ENCODE peak calls at places on chromosomes 2 and 18, in ten cellular contexts. One of them, this sample, is unnamed.

GRCh38 chr2:7930800-7931635 is 750.8 kb upstream of the ID2 start:
- DNase-seq in stimulated activated CD4-positive, alpha-beta T cell treated with anti-CD3 and anti-CD28 coated beads, Interleukin-2, amount 100 ng/mL, for 24 hours: peak; percentile 30
- DNase-seq in activated naive CD4-positive, alpha-beta T cell treated with anti-CD3 and anti-CD28 coated beads, Interleukin-2, amount 50 U/mL, for 16 hours: no peak
- DNase-seq in EH: peak; percentile 22
- DNase-seq in H54: no peak
- DNase-seq in NCI-H748 treated with DMSO at 0.1 percent for 48 hours: no peak
- DNase-seq in cerebellar cortex: peak; percentile 74
- DNase-seq in fibroblast of the conjunctiva: no peak
- DNase-seq in GM12878: no peak
- DNase-seq in aorta: no peak
- DNase-seq in this sample: no peak

GRCh38 chr2:232038251-232038897 is 76.9 kb downstream of the DIS3L2 start:
- DNase-seq in aorta: no peak
- DNase-seq in activated naive CD4-positive, alpha-beta T cell treated with anti-CD3 and anti-CD28 coated beads, Interleukin-2, amount 50 U/mL, for 16 hours: no peak
- DNase-seq in EH: no peak
- DNase-seq in GM12878: no peak
- DNase-seq in NCI-H748 treated with DMSO at 0.1 percent for 48 hours: no peak
- DNase-seq in cerebellar cortex: no peak
- DNase-seq in stimulated activated CD4-positive, alpha-beta T cell treated with anti-CD3 and anti-CD28 coated beads, Interleukin-2, amount 100 ng/mL, for 24 hours: no peak
- DNase-seq in fibroblast of the conjunctiva: no peak
- DNase-seq in H54: no peak
- DNase-seq in this sample: no peak

GRCh38 chr18:49768051-49768391 is 45.3 kb downstream of the ACAA2 start:
- DNase-seq in activated naive CD4-positive, alpha-beta T cell treated with anti-CD3 and anti-CD28 coated beads, Interleukin-2, amount 50 U/mL, for 16 hours: no peak
- DNase-seq in NCI-H748 treated with DMSO at 0.1 percent for 48 hours: peak; percentile 4
- DNase-seq in cerebellar cortex: peak; percentile 65
- DNase-seq in H54: peak; percentile 22
- DNase-seq in aorta: no peak
- DNase-seq in EH: peak; percentile 61
- DNase-seq in GM12878: no peak
- DNase-seq in stimulated activated CD4-positive, alpha-beta T cell treated with anti-CD3 and anti-CD28 coated beads, Interleukin-2, amount 100 ng/mL, for 24 hours: peak; percentile 12
- DNase-seq in fibroblast of the conjunctiva: peak; percentile 36
- DNase-seq in this sample: no peak

GRCh38 chr2:241771286-241772062 is 5.1 kb upstream of the GAL3ST2 start:
- DNase-seq in EH: peak; percentile 11
- DNase-seq in H54: no peak
- DNase-seq in aorta: no peak
- DNase-seq in cerebellar cortex: no peak
- DNase-seq in fibroblast of the conjunctiva: peak; percentile 31
- DNase-seq in GM12878: no peak
- DNase-seq in stimulated activated CD4-positive, alpha-beta T cell treated with anti-CD3 and anti-CD28 coated beads, Interleukin-2, amount 100 ng/mL, for 24 hours: no peak
- DNase-seq in NCI-H748 treated with DMSO at 0.1 percent for 48 hours: no peak
- DNase-seq in activated naive CD4-positive, alpha-beta T cell treated with anti-CD3 and anti-CD28 coated beads, Interleukin-2, amount 50 U/mL, for 16 hours: no peak
- DNase-seq in this sample: no peak

GRCh38 chr2:69948963-69949645 is 12.3 kb downstream of the ASPRV1 start:
- DNase-seq in EH: no peak
- DNase-seq in H54: no peak
- DNase-seq in NCI-H748 treated with DMSO at 0.1 percent for 48 hours: no peak
- DNase-seq in GM12878: no peak
- DNase-seq in cerebellar cortex: no peak
- DNase-seq in activated naive CD4-positive, alpha-beta T cell treated with anti-CD3 and anti-CD28 coated beads, Interleukin-2, amount 50 U/mL, for 16 hours: no peak
- DNase-seq in fibroblast of the conjunctiva: no peak
- DNase-seq in stimulated activated CD4-positive, alpha-beta T cell treated with anti-CD3 and anti-CD28 coated beads, Interleukin-2, amount 100 ng/mL, for 24 hours: no peak
- DNase-seq in aorta: no peak
- DNase-seq in this sample: no peak

GRCh38 chr2:162840598-162841246 is 2.2 kb upstream of the KCNH7 start:
- DNase-seq in aorta: peak; percentile 43
- DNase-seq in fibroblast of the conjunctiva: peak; percentile 23
- DNase-seq in EH: peak; percentile 43
- DNase-seq in GM12878: peak; percentile 4
- DNase-seq in NCI-H748 treated with DMSO at 0.1 percent for 48 hours: no peak
- DNase-seq in stimulated activated CD4-positive, alpha-beta T cell treated with anti-CD3 and anti-CD28 coated beads, Interleukin-2, amount 100 ng/mL, for 24 hours: peak; percentile 2
- DNase-seq in cerebellar cortex: peak; percentile 39
- DNase-seq in H54: no peak
- DNase-seq in activated naive CD4-positive, alpha-beta T cell treated with anti-CD3 and anti-CD28 coated beads, Interleukin-2, amount 50 U/mL, for 16 hours: no peak
- DNase-seq in this sample: peak; percentile 40

GRCh38 chr2:236728916-236729670 is 159.5 kb downstream of the ACKR3 start:
- DNase-seq in EH: no peak
- DNase-seq in NCI-H748 treated with DMSO at 0.1 percent for 48 hours: no peak
- DNase-seq in aorta: no peak
- DNase-seq in H54: no peak
- DNase-seq in stimulated activated CD4-positive, alpha-beta T cell treated with anti-CD3 and anti-CD28 coated beads, Interleukin-2, amount 100 ng/mL, for 24 hours: no peak
- DNase-seq in fibroblast of the conjunctiva: no peak
- DNase-seq in cerebellar cortex: peak; percentile 51
- DNase-seq in activated naive CD4-positive, alpha-beta T cell treated with anti-CD3 and anti-CD28 coated beads, Interleukin-2, amount 50 U/mL, for 16 hours: no peak
- DNase-seq in GM12878: no peak
- DNase-seq in this sample: no peak

GRCh38 chr2:206083602-206084467 is 2.1 kb downstream of the INO80D start:
- DNase-seq in GM12878: peak; percentile 27
- DNase-seq in NCI-H748 treated with DMSO at 0.1 percent for 48 hours: peak; percentile 53
- DNase-seq in stimulated activated CD4-positive, alpha-beta T cell treated with anti-CD3 and anti-CD28 coated beads, Interleukin-2, amount 100 ng/mL, for 24 hours: peak; percentile 17
- DNase-seq in aorta: no peak
- DNase-seq in H54: no peak
- DNase-seq in fibroblast of the conjunctiva: no peak
- DNase-seq in activated naive CD4-positive, alpha-beta T cell treated with anti-CD3 and anti-CD28 coated beads, Interleukin-2, amount 50 U/mL, for 16 hours: peak; percentile 13
- DNase-seq in cerebellar cortex: peak; percentile 39
- DNase-seq in EH: peak; percentile 3
- DNase-seq in this sample: peak; percentile 39

GRCh38 chr18:28161608-28162599 is 15.0 kb downstream of the CDH2 start:
- DNase-seq in fibroblast of the conjunctiva: no peak
- DNase-seq in H54: peak; percentile 15
- DNase-seq in aorta: no peak
- DNase-seq in EH: peak; percentile 70
- DNase-seq in GM12878: no peak
- DNase-seq in cerebellar cortex: no peak
- DNase-seq in stimulated activated CD4-positive, alpha-beta T cell treated with anti-CD3 and anti-CD28 coated beads, Interleukin-2, amount 100 ng/mL, for 24 hours: no peak
- DNase-seq in activated naive CD4-positive, alpha-beta T cell treated with anti-CD3 and anti-CD28 coated beads, Interleukin-2, amount 50 U/mL, for 16 hours: no peak
- DNase-seq in NCI-H748 treated with DMSO at 0.1 percent for 48 hours: no peak
- DNase-seq in this sample: no peak

GRCh38 chr2:108632748-108633147 is 86.5 kb upstream of the RANBP2 start:
- DNase-seq in aorta: no peak
- DNase-seq in cerebellar cortex: no peak
- DNase-seq in NCI-H748 treated with DMSO at 0.1 percent for 48 hours: peak; percentile 85
- DNase-seq in activated naive CD4-positive, alpha-beta T cell treated with anti-CD3 and anti-CD28 coated beads, Interleukin-2, amount 50 U/mL, for 16 hours: no peak
- DNase-seq in H54: no peak
- DNase-seq in stimulated activated CD4-positive, alpha-beta T cell treated with anti-CD3 and anti-CD28 coated beads, Interleukin-2, amount 100 ng/mL, for 24 hours: no peak
- DNase-seq in fibroblast of the conjunctiva: no peak
- DNase-seq in EH: no peak
- DNase-seq in GM12878: no peak
- DNase-seq in this sample: no peak

GRCh38 chr2:108786354-108787208 is at the start of gene CCDC138:
- DNase-seq in stimulated activated CD4-positive, alpha-beta T cell treated with anti-CD3 and anti-CD28 coated beads, Interleukin-2, amount 100 ng/mL, for 24 hours: peak; percentile 95
- DNase-seq in EH: peak; percentile 88
- DNase-seq in H54: peak; percentile 88
- DNase-seq in GM12878: peak; percentile 35
- DNase-seq in activated naive CD4-positive, alpha-beta T cell treated with anti-CD3 and anti-CD28 coated beads, Interleukin-2, amount 50 U/mL, for 16 hours: peak; percentile 94
- DNase-seq in NCI-H748 treated with DMSO at 0.1 percent for 48 hours: peak; percentile 68
- DNase-seq in aorta: peak; percentile 91
- DNase-seq in fibroblast of the conjunctiva: peak; percentile 65
- DNase-seq in cerebellar cortex: peak; percentile 85
- DNase-seq in this sample: peak; percentile 95

GRCh38 chr18:58288922-58289797 is 245.1 kb downstream of the NEDD4L start:
- DNase-seq in H54: no peak
- DNase-seq in EH: peak; percentile 80
- DNase-seq in activated naive CD4-positive, alpha-beta T cell treated with anti-CD3 and anti-CD28 coated beads, Interleukin-2, amount 50 U/mL, for 16 hours: no peak
- DNase-seq in fibroblast of the conjunctiva: no peak
- DNase-seq in GM12878: no peak
- DNase-seq in aorta: no peak
- DNase-seq in stimulated activated CD4-positive, alpha-beta T cell treated with anti-CD3 and anti-CD28 coated beads, Interleukin-2, amount 100 ng/mL, for 24 hours: no peak
- DNase-seq in NCI-H748 treated with DMSO at 0.1 percent for 48 hours: no peak
- DNase-seq in cerebellar cortex: no peak
- DNase-seq in this sample: no peak

GRCh38 chr2:3365219-3365618 is 12.4 kb downstream of the EIPR1 start:
- DNase-seq in GM12878: no peak
- DNase-seq in NCI-H748 treated with DMSO at 0.1 percent for 48 hours: no peak
- DNase-seq in fibroblast of the conjunctiva: no peak
- DNase-seq in EH: no peak
- DNase-seq in stimulated activated CD4-positive, alpha-beta T cell treated with anti-CD3 and anti-CD28 coated beads, Interleukin-2, amount 100 ng/mL, for 24 hours: no peak
- DNase-seq in cerebellar cortex: no peak
- DNase-seq in activated naive CD4-positive, alpha-beta T cell treated with anti-CD3 and anti-CD28 coated beads, Interleukin-2, amount 50 U/mL, for 16 hours: no peak
- DNase-seq in H54: no peak
- DNase-seq in aorta: no peak
- DNase-seq in this sample: no peak

GRCh38 chr18:56083097-56083865 is 495.3 kb upstream of the TCF4 start:
- DNase-seq in EH: no peak
- DNase-seq in NCI-H748 treated with DMSO at 0.1 percent for 48 hours: no peak
- DNase-seq in H54: no peak
- DNase-seq in activated naive CD4-positive, alpha-beta T cell treated with anti-CD3 and anti-CD28 coated beads, Interleukin-2, amount 50 U/mL, for 16 hours: no peak
- DNase-seq in GM12878: no peak
- DNase-seq in aorta: peak; percentile 44
- DNase-seq in fibroblast of the conjunctiva: peak; percentile 32
- DNase-seq in stimulated activated CD4-positive, alpha-beta T cell treated with anti-CD3 and anti-CD28 coated beads, Interleukin-2, amount 100 ng/mL, for 24 hours: no peak
- DNase-seq in cerebellar cortex: peak; percentile 21
- DNase-seq in this sample: peak; percentile 4

GRCh38 chr2:11631462-11631861 is 38.5 kb downstream of the NTSR2 start:
- DNase-seq in cerebellar cortex: no peak
- DNase-seq in GM12878: no peak
- DNase-seq in activated naive CD4-positive, alpha-beta T cell treated with anti-CD3 and anti-CD28 coated beads, Interleukin-2, amount 50 U/mL, for 16 hours: no peak
- DNase-seq in stimulated activated CD4-positive, alpha-beta T cell treated with anti-CD3 and anti-CD28 coated beads, Interleukin-2, amount 100 ng/mL, for 24 hours: no peak
- DNase-seq in aorta: no peak
- DNase-seq in fibroblast of the conjunctiva: peak; percentile 4
- DNase-seq in NCI-H748 treated with DMSO at 0.1 percent for 48 hours: no peak
- DNase-seq in EH: no peak
- DNase-seq in H54: no peak
- DNase-seq in this sample: no peak

GRCh38 chr2:208373460-208374089 is 33.0 kb upstream of the PTH2R start:
- DNase-seq in activated naive CD4-positive, alpha-beta T cell treated with anti-CD3 and anti-CD28 coated beads, Interleukin-2, amount 50 U/mL, for 16 hours: no peak
- DNase-seq in GM12878: no peak
- DNase-seq in NCI-H748 treated with DMSO at 0.1 percent for 48 hours: peak; percentile 13
- DNase-seq in EH: peak; percentile 59
- DNase-seq in cerebellar cortex: peak; percentile 65
- DNase-seq in fibroblast of the conjunctiva: peak; percentile 39
- DNase-seq in stimulated activated CD4-positive, alpha-beta T cell treated with anti-CD3 and anti-CD28 coated beads, Interleukin-2, amount 100 ng/mL, for 24 hours: peak; percentile 18
- DNase-seq in aorta: no peak
- DNase-seq in H54: peak; percentile 50
- DNase-seq in this sample: peak; percentile 20

GRCh38 chr2:163658556-163658955 is 77.3 kb downstream of the FIGN start:
- DNase-seq in H54: no peak
- DNase-seq in stimulated activated CD4-positive, alpha-beta T cell treated with anti-CD3 and anti-CD28 coated beads, Interleukin-2, amount 100 ng/mL, for 24 hours: no peak
- DNase-seq in NCI-H748 treated with DMSO at 0.1 percent for 48 hours: peak; percentile 29
- DNase-seq in cerebellar cortex: no peak
- DNase-seq in EH: no peak
- DNase-seq in fibroblast of the conjunctiva: no peak
- DNase-seq in activated naive CD4-positive, alpha-beta T cell treated with anti-CD3 and anti-CD28 coated beads, Interleukin-2, amount 50 U/mL, for 16 hours: no peak
- DNase-seq in GM12878: no peak
- DNase-seq in aorta: no peak
- DNase-seq in this sample: no peak

GRCh38 chr18:8781671-8782070 is 76.3 kb downstream of the MTCL1 start:
- DNase-seq in activated naive CD4-positive, alpha-beta T cell treated with anti-CD3 and anti-CD28 coated beads, Interleukin-2, amount 50 U/mL, for 16 hours: no peak
- DNase-seq in stimulated activated CD4-positive, alpha-beta T cell treated with anti-CD3 and anti-CD28 coated beads, Interleukin-2, amount 100 ng/mL, for 24 hours: no peak
- DNase-seq in EH: no peak
- DNase-seq in H54: no peak
- DNase-seq in GM12878: no peak
- DNase-seq in cerebellar cortex: no peak
- DNase-seq in NCI-H748 treated with DMSO at 0.1 percent for 48 hours: no peak
- DNase-seq in fibroblast of the conjunctiva: no peak
- DNase-seq in aorta: no peak
- DNase-seq in this sample: no peak

GRCh38 chr2:27891820-27892105 is 1.2 kb downstream of the BABAM2 start:
- DNase-seq in H54: no peak
- DNase-seq in activated naive CD4-positive, alpha-beta T cell treated with anti-CD3 and anti-CD28 coated beads, Interleukin-2, amount 50 U/mL, for 16 hours: no peak
- DNase-seq in EH: peak; percentile 35
- DNase-seq in stimulated activated CD4-positive, alpha-beta T cell treated with anti-CD3 and anti-CD28 coated beads, Interleukin-2, amount 100 ng/mL, for 24 hours: no peak
- DNase-seq in cerebellar cortex: peak; percentile 13
- DNase-seq in NCI-H748 treated with DMSO at 0.1 percent for 48 hours: no peak
- DNase-seq in GM12878: no peak
- DNase-seq in fibroblast of the conjunctiva: no peak
- DNase-seq in aorta: no peak
- DNase-seq in this sample: no peak

This sample was measured in left colon.